ENCODE peak calls at places on chromosomes 12 and 14, in ten cellular contexts. Q is RKO; X is GM06990; Z is NCI-H1105 treated with DMSO at 0.1 percent for 48 hours; C is COR-L47; A is left lung; O is endothelial cell; V is central memory CD4-positive, alpha-beta T cell; D is coronary artery; S is astrocyte of the spinal cord. M is an unnamed sample.

GRCh38 chr12:107126688-107127481 is 33.5 kb upstream of the CRY1 start:
- DNase-seq in O (no peak), C (peak), D (no peak), Z (peak), X (no peak), A (no peak), Q (peak), S (peak), V (no peak), M (no peak)

GRCh38 chr12:4814485-4814884 is 94.3 kb downstream of the GALNT8 start:
- DNase-seq in S (no peak), X (no peak), O (no peak), A (no peak), Z (no peak), Q (no peak), V (no peak), D (no peak), C (no peak), M (no peak)

GRCh38 chr14:59020382-59020781 is 168.1 kb upstream of the DAAM1 start:
- DNase-seq in D (no peak), X (no peak), S (peak), Q (peak), A (no peak), Z (peak), V (no peak), O (peak), C (no peak), M (no peak)

GRCh38 chr14:100856056-100856950 is 30.4 kb downstream of the MEG3 start:
- DNase-seq in S (no peak), C (no peak), D (no peak), O (no peak), Z (no peak), V (no peak), Q (no peak), A (no peak), X (no peak), M (no peak)

GRCh38 chr14:69288001-69288771 is 28.2 kb downstream of the GALNT16 start:
- DNase-seq in X (no peak), D (no peak), O (peak), S (peak), V (no peak), C (no peak), Z (no peak), A (no peak), Q (peak), M (no peak)

GRCh38 chr12:132222096-132222807 is 78.0 kb downstream of the NOC4L start:
- DNase-seq in D (no peak), X (no peak), O (peak), S (no peak), A (no peak), V (peak), Z (peak), Q (no peak), C (peak), M (no peak)

GRCh38 chr12:104006929-104007328 is 41.3 kb downstream of the TDG start:
- DNase-seq in V (no peak), S (peak), X (no peak), C (no peak), O (no peak), Q (no peak), A (no peak), D (no peak), Z (no peak), M (no peak)

GRCh38 chr12:93741741-93742085 is 64.5 kb downstream of the CRADD start:
- DNase-seq in D (no peak), O (peak), Q (no peak), S (no peak), V (no peak), X (no peak), Z (no peak), A (no peak), C (no peak), M (peak)

GRCh38 chr12:64392221-64392620 is 1.7 kb upstream of the C12orf56 start:
- DNase-seq in X (no peak), Z (no peak), C (no peak), A (no peak), O (peak), D (no peak), S (peak), V (peak), Q (peak), M (peak)

GRCh38 chr14:99562848-99563748 is 40.9 kb downstream of the CCDC85C start:
- DNase-seq in Q (no peak), O (peak), X (no peak), V (no peak), C (peak), Z (no peak), A (peak), D (no peak), S (peak), M (no peak)

GRCh38 chr14:96598332-96598928 is 96.2 kb downstream of the PAPOLA start:
- DNase-seq in S (no peak), Q (no peak), C (no peak), X (no peak), A (no peak), Z (no peak), V (no peak), O (no peak), D (no peak), M (no peak)

GRCh38 chr12:96879301-96879700 is 27.8 kb upstream of the NEDD1 start:
- DNase-seq in V (no peak), A (no peak), C (no peak), Q (no peak), D (no peak), O (no peak), S (peak), Z (no peak), X (no peak), M (no peak)

GRCh38 chr14:68651652-68652432 is 141.0 kb downstream of the ZFP36L1 start:
- DNase-seq in X (no peak), A (no peak), O (no peak), D (peak), S (no peak), Z (no peak), C (no peak), Q (no peak), V (no peak), M (no peak)

GRCh38 chr14:95679995-95680735 is 6.1 kb upstream of the TCL1B start:
- DNase-seq in C (peak), D (no peak), O (no peak), A (no peak), Q (no peak), X (no peak), Z (no peak), S (no peak), V (no peak), M (peak)

GRCh38 chr14:54771411-54772027 is 131.1 kb downstream of the GCH1 start:
- DNase-seq in V (no peak), C (no peak), S (no peak), Z (no peak), A (no peak), Q (no peak), O (no peak), D (no peak), X (no peak), M (no peak)

GRCh38 chr14:59126714-59127436 is 61.6 kb upstream of the DAAM1 start:
- DNase-seq in S (peak), O (peak), V (peak), X (peak), Q (peak), Z (peak), A (no peak), C (peak), D (no peak), M (peak)

GRCh38 chr14:51395361-51395849 is 155.4 kb downstream of the TMX1 start:
- DNase-seq in Z (peak), O (peak), D (no peak), Q (peak), X (no peak), S (peak), A (no peak), C (no peak), V (no peak), M (no peak)

GRCh38 chr12:16385779-16386646 is 38.6 kb downstream of the MGST1 start:
- DNase-seq in X (no peak), S (peak), A (no peak), V (no peak), Z (peak), D (no peak), C (peak), Q (peak), O (peak), M (no peak)